ENCODE peak calls at places on chromosomes 3 and 15, in seven cellular contexts. M is upper lobe of right lung, J is choroid plexus epithelial cell, T is fibroblast of pulmonary artery, E is endothelial cell, H is mucosa of descending colon, D is esophagus squamous epithelium. I is an unnamed sample.

GRCh38 chr15:66703540-66703941 is 1.5 kb downstream of the SMAD6 start:
- DNase-seq in H (peak; percentile 66), D (no peak), T (peak; percentile 31), E (peak; percentile 36), J (peak; percentile 66), M (peak; percentile 77), I (peak; percentile 58)

GRCh38 chr3:151008699-151009098 is 36.2 kb upstream of the CLRN1 start:
- DNase-seq in J (peak; percentile 88), H (no peak), D (no peak), E (no peak), T (peak; percentile 82), M (no peak), I (no peak)

GRCh38 chr15:45129651-45130129 is at the start of the genes DUOX1 and DUOXA1:
- DNase-seq in D (no peak), H (no peak), J (no peak), M (peak; percentile 94), E (peak; percentile 29), T (no peak), I (peak; percentile 65)

GRCh38 chr15:88334436-88334835 is 77.9 kb upstream of the NTRK3 start:
- DNase-seq in M (no peak), E (no peak), D (no peak), H (no peak), T (peak; percentile 38), J (no peak), I (no peak)

GRCh38 chr15:74913041-74913440 is 6.4 kb upstream of the FAM219B start:
- DNase-seq in E (no peak), T (peak; percentile 21), M (no peak), H (no peak), J (no peak), D (no peak), I (no peak)

GRCh38 chr3:134350861-134351311 is 23.4 kb downstream of the AMOTL2 start:
- DNase-seq in T (no peak), H (peak; percentile 67), M (no peak), J (no peak), D (no peak), E (no peak), I (no peak)

GRCh38 chr3:54999159-54999558 is 71.3 kb upstream of the LRTM1 start:
- DNase-seq in T (peak; percentile 95), E (peak; percentile 35), M (no peak), J (peak; percentile 97), H (no peak), D (no peak), I (no peak)

GRCh38 chr3:47475029-47475569 is 642 bp downstream of the SCAP start:
- DNase-seq in M (no peak), D (no peak), T (peak; percentile 26), E (no peak), J (peak; percentile 36), H (no peak), I (peak; percentile 47)

GRCh38 chr15:74315626-74316025 is 51.8 kb downstream of the CYP11A1 start:
- DNase-seq in E (no peak), J (no peak), T (no peak), D (no peak), H (no peak), M (no peak), I (no peak)

GRCh38 chr15:71804226-71804625 is 6.1 kb upstream of the NR2E3 start:
- DNase-seq in J (no peak), H (no peak), M (no peak), E (no peak), D (no peak), T (no peak), I (no peak)

GRCh38 chr15:32112101-32112500 is 81.8 kb downstream of the CHRNA7 start:
- DNase-seq in M (no peak), E (no peak), J (no peak), D (no peak), H (no peak), T (no peak), I (no peak)

GRCh38 chr3:146128939-146129338 is 32.0 kb downstream of the PLOD2 start:
- DNase-seq in J (peak; percentile 43), E (no peak), H (no peak), D (no peak), T (no peak), M (no peak), I (no peak)

GRCh38 chr3:42750834-42751233 is 22.2 kb downstream of the CCDC13 start:
- DNase-seq in D (no peak), M (no peak), J (no peak), H (no peak), T (no peak), E (no peak), I (no peak)

GRCh38 chr3:148591525-148591924 is 106.2 kb upstream of the AGTR1 start:
- DNase-seq in D (no peak), T (no peak), J (no peak), M (no peak), E (no peak), H (no peak), I (no peak)

GRCh38 chr15:90911906-90912769 is 9.0 kb downstream of the MAN2A2 start:
- DNase-seq in H (peak; percentile 35), M (peak; percentile 63), D (no peak), E (no peak), T (no peak), J (no peak), I (no peak)

DNA sequence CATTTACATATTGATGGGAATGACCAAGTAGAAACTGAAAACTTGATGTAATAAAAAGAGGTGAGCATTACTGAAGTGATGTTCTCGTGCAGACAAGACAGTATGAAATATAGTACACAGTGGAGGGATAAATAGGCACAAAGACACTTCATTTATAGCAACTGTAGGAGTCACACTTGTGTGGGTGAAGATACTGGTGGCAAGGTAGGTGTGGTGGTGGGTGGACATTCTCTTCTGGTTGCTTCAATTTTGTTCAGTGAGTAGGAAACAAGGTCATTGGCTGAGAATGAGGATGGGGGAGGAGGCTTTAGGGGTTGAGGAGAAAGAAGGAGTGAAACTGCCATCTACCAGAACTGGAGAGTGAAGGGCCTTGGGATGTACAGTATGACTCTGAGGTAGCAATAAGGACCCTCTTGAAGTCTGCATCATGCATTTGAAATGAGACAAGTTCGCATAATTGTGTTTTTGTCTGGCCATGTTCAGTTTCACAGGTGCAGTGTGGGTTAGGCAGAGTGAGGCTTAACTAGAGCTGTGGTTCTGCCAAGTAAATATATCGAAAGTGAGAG is 6.6 kb downstream of the CPNE9 start:
- DNase-seq in H (no peak), M (no peak), T (no peak), J (no peak), D (no peak), E (no peak), I (no peak)
- TF ChIP-seq CTCF in H (no peak), M (no peak), T (no peak), J (no peak), D (no peak), E (no peak), I (no peak)

GRCh38 chr3:169604568-169604967 is 58.9 kb downstream of the MECOM start:
- DNase-seq in D (no peak), H (no peak), M (no peak), T (peak; percentile 42), E (no peak), J (peak; percentile 23), I (no peak)
- TF ChIP-seq CTCF in D (no peak), H (no peak), M (peak; percentile 11), T (peak; percentile 46), E (no peak), J (peak; percentile 37), I (peak; percentile 10)

GRCh38 chr3:169041677-169042171 is 621.8 kb downstream of the MECOM start:
- DNase-seq in T (peak; percentile 79), D (no peak), E (no peak), M (no peak), J (peak; percentile 84), H (no peak), I (no peak)

DNA sequence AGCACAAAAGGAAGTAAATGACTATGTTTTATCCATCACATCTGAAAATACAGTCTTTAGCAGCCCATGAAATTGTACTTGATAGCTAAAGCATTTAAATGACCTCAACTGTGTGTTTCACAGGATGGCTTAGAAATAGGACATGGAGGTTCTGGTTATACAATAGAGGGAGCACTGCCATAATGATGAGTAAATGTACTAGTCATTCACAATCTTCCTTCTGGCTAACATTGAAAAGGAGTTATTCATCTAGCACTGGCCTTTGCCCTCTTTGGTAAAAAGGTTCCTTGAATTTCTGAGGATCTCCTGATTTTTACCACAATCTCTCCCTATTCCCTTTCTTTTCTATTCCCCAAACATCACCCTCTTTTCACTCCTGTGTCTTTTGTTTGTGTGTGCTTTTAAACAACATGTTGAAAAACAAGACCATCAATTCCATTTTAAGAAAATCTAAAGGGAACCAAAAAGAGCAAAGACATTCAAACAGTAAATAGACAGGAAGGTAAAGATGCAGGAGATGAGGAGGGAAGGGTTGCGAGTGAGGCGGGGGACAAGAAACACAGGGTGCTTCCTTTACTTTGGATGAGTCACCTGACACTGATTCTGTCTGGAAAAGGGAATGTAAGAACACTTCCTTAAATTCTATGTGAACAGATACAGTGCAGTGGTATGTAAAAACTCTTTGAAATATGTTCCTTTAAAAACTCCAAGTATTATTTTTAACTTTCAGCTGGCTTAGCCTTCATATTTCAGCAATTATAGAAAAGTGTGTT is 619.0 kb downstream of the MECOM start:
- DNase-seq in M (no peak), T (peak; percentile 61), E (no peak), D (no peak), H (no peak), J (peak; percentile 59), I (no peak)
- TF ChIP-seq CTCF in M (no peak), T (no peak), E (no peak), D (no peak), H (no peak), J (no peak), I (no peak)

GRCh38 chr3:123752228-123752627 is 131.9 kb downstream of the MYLK start:
- DNase-seq in H (no peak), J (no peak), D (no peak), E (no peak), M (no peak), T (no peak), I (no peak)

GRCh38 chr3:123749716-123750115 is 134.4 kb downstream of the MYLK start:
- DNase-seq in T (peak; percentile 94), M (no peak), D (no peak), H (no peak), J (peak; percentile 94), E (no peak), I (no peak)

GRCh38 chr3:123750209-123750608 is 133.9 kb downstream of the MYLK start:
- DNase-seq in E (no peak), M (no peak), H (no peak), J (no peak), D (no peak), T (no peak), I (no peak)

GRCh38 chr3:123751478-123751877 is 132.7 kb downstream of the MYLK start:
- DNase-seq in D (no peak), M (no peak), T (no peak), E (no peak), H (no peak), J (no peak), I (no peak)

DNA sequence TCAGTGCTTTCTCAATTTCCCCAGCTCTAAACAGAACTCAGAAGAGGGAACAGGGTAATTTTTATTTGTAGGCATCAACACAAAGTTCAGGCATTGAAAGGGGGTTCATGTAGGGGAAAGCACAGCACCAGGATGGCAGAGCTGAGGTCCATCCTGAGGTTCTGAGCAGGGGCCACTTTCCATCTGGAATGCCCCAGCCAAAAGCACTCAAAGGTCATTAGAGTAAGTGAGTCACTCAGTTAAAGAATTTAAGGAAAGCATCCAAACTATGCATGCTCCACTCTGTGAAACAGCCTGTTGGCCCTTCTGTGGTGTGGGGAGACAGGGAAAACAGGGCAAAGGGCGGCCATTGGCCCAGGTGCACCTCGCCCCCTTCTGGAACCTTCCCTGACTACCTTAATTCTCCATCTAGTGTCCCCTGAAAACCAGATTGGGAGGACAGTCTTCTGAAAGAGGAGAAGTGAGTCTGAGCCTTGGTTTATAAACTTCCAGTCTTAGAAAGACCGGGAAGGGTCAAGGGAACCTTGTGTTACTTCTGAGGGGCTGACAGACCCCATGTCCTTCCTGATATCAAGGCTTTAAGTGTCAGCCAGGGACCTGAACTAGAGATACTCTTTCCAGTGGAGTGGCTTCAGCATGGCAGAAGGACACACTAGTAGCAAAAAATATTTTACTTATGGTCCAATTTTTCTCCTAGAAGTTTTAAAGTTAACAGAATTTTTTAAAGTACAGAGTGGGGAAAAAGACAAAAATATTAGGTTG is 133.3 kb downstream of the MYLK start:
- DNase-seq in H (no peak), J (peak; percentile 76), E (no peak), T (peak; percentile 88), M (no peak), D (no peak), I (no peak)
- TF ChIP-seq CTCF in H (no peak), J (no peak), E (no peak), T (no peak), M (no peak), D (no peak), I (no peak)